ENCODE peak calls at places on chromosomes 11 and 22, in nine cellular contexts. E, D, S, G, N, I, F, M and C are unnamed samples.

GRCh38 chr11:1288426-1289151 is 20.8 kb downstream of the TOLLIP start:
- DNase-seq in E (no peak), D (no peak), S (no peak), G (no peak), N (no peak), I (no peak), F (no peak), M (no peak), C (no peak)

GRCh38 chr11:130218501-130218900 is 58.9 kb downstream of the ST14 start:
- DNase-seq in E (no peak), D (no peak), S (no peak), G (no peak), N (no peak), I (no peak), F (peak; percentile 46), M (no peak), C (no peak)

GRCh38 chr11:8261921-8262551 is 1.6 kb downstream of the LMO1 start:
- DNase-seq in E (no peak), D (no peak), S (no peak), G (no peak), N (no peak), I (no peak), F (peak; percentile 53), M (no peak), C (no peak)

GRCh38 chr11:43503417-43503816 is 144.7 kb downstream of the TTC17 start:
- DNase-seq in E (no peak), D (no peak), S (no peak), G (no peak), N (no peak), I (no peak), F (no peak), M (no peak), C (no peak)

GRCh38 chr22:36365020-36365411 is 22.8 kb downstream of the MYH9 start:
- DNase-seq in E (peak; percentile 95), D (peak; percentile 61), S (peak; percentile 74), G (peak; percentile 82), N (peak; percentile 90), I (no peak), F (peak; percentile 97), M (peak; percentile 97), C (no peak)

GRCh38 chr11:30422828-30423648 is 100.1 kb downstream of the ARL14EP start:
- DNase-seq in E (no peak), D (no peak), S (no peak), G (no peak), N (no peak), I (no peak), F (no peak), M (no peak), C (no peak)

GRCh38 chr11:119641991-119642745 is 86.8 kb downstream of the NECTIN1 start:
- DNase-seq in E (no peak), D (no peak), S (no peak), G (no peak), N (no peak), I (peak; percentile 54), F (no peak), M (no peak), C (peak; percentile 17)

GRCh38 chr22:22318723-22319465 is 74.3 kb downstream of the VPREB1 start:
- DNase-seq in E (no peak), D (no peak), S (no peak), G (no peak), N (no peak), I (no peak), F (no peak), M (no peak), C (no peak)

GRCh38 chr11:118106789-118107335 is 20.1 kb upstream of the SMIM35 start:
- DNase-seq in E (peak; percentile 4), D (no peak), S (no peak), G (no peak), N (no peak), I (no peak), F (no peak), M (no peak), C (no peak)

GRCh38 chr11:66708026-66708579 is 20.9 kb downstream of the SPTBN2 start:
- DNase-seq in E (no peak), D (no peak), S (no peak), G (no peak), N (no peak), I (no peak), F (no peak), M (no peak), C (no peak)

GRCh38 chr11:43053638-43054412 is 258.0 kb upstream of the API5 start:
- DNase-seq in E (no peak), D (no peak), S (no peak), G (no peak), N (no peak), I (no peak), F (no peak), M (no peak), C (no peak)